ENCODE peak calls at places on chromosomes 13 and 19, in four cellular contexts. One of them, this sample, is unnamed.

GRCh38 chr19:47623151-47623920 is 14.4 kb downstream of the BICRA start:
- DNase-seq in CD4-positive, alpha-beta T cell: no peak
- DNase-seq in PC-9: no peak
- DNase-seq in cardiac muscle cell: no peak
- DNase-seq in this sample: no peak

GRCh38 chr19:30539315-30539714 is 167.1 kb downstream of the ZNF536 start:
- DNase-seq in CD4-positive, alpha-beta T cell: no peak
- DNase-seq in PC-9: no peak
- DNase-seq in cardiac muscle cell: no peak
- DNase-seq in this sample: no peak

GRCh38 chr13:66313408-66313807 is 916.7 kb downstream of the PCDH9 start:
- DNase-seq in CD4-positive, alpha-beta T cell: no peak
- DNase-seq in PC-9: no peak
- DNase-seq in cardiac muscle cell: no peak
- DNase-seq in this sample: no peak

GRCh38 chr13:27839809-27840467 is 47.7 kb downstream of the GSX1 start:
- DNase-seq in CD4-positive, alpha-beta T cell: no peak
- DNase-seq in PC-9: peak
- DNase-seq in cardiac muscle cell: no peak
- DNase-seq in this sample: no peak

GRCh38 chr19:3398114-3398899 is 31.9 kb downstream of the NFIC start:
- DNase-seq in CD4-positive, alpha-beta T cell: no peak
- DNase-seq in PC-9: no peak
- DNase-seq in cardiac muscle cell: peak
- DNase-seq in this sample: no peak

GRCh38 chr13:46961719-46962118 is 64.9 kb upstream of the HTR2A start:
- DNase-seq in CD4-positive, alpha-beta T cell: no peak
- DNase-seq in PC-9: peak
- DNase-seq in cardiac muscle cell: no peak
- DNase-seq in this sample: peak

GRCh38 chr19:39871886-39872866 is 26.0 kb upstream of the FBL start:
- DNase-seq in CD4-positive, alpha-beta T cell: no peak
- DNase-seq in PC-9: no peak
- DNase-seq in cardiac muscle cell: no peak
- DNase-seq in this sample: no peak

GRCh38 chr19:6687117-6687516 is 17.2 kb upstream of the TNFSF14 start:
- DNase-seq in CD4-positive, alpha-beta T cell: no peak
- DNase-seq in PC-9: no peak
- DNase-seq in cardiac muscle cell: no peak
- DNase-seq in this sample: no peak

GRCh38 chr19:3073931-3074595 is 11.8 kb upstream of the TLE5 start:
- DNase-seq in CD4-positive, alpha-beta T cell: no peak
- DNase-seq in PC-9: no peak
- DNase-seq in cardiac muscle cell: no peak
- DNase-seq in this sample: no peak

GRCh38 chr19:18999896-19000620 is 33.3 kb downstream of the SUGP2 start:
- DNase-seq in CD4-positive, alpha-beta T cell: no peak
- DNase-seq in PC-9: no peak
- DNase-seq in cardiac muscle cell: no peak
- DNase-seq in this sample: no peak
- TF ChIP-seq CTCF in CD4-positive, alpha-beta T cell: no peak
- TF ChIP-seq CTCF in PC-9: peak
- TF ChIP-seq CTCF in cardiac muscle cell: peak
- TF ChIP-seq CTCF in this sample: no peak

GRCh38 chr19:12208221-12208620 is 45.3 kb downstream of the ZNF136 start:
- DNase-seq in CD4-positive, alpha-beta T cell: no peak
- DNase-seq in PC-9: no peak
- DNase-seq in cardiac muscle cell: no peak
- DNase-seq in this sample: no peak

GRCh38 chr19:12205296-12205695 is 42.4 kb downstream of the ZNF136 start:
- DNase-seq in CD4-positive, alpha-beta T cell: no peak
- DNase-seq in PC-9: no peak
- DNase-seq in cardiac muscle cell: no peak
- DNase-seq in this sample: no peak

GRCh38 chr19:12198136-12198535 is 35.2 kb downstream of the ZNF136 start:
- DNase-seq in CD4-positive, alpha-beta T cell: no peak
- DNase-seq in PC-9: no peak
- DNase-seq in cardiac muscle cell: no peak
- DNase-seq in this sample: no peak

GRCh38 chr19:12200020-12200419 is 37.1 kb downstream of the ZNF136 start:
- DNase-seq in CD4-positive, alpha-beta T cell: no peak
- DNase-seq in PC-9: no peak
- DNase-seq in cardiac muscle cell: no peak
- DNase-seq in this sample: no peak

GRCh38 chr19:12202250-12202649 is 39.4 kb downstream of the ZNF136 start:
- DNase-seq in CD4-positive, alpha-beta T cell: peak
- DNase-seq in PC-9: peak
- DNase-seq in cardiac muscle cell: peak
- DNase-seq in this sample: no peak
- TF ChIP-seq CTCF in CD4-positive, alpha-beta T cell: peak
- TF ChIP-seq CTCF in PC-9: peak
- TF ChIP-seq CTCF in cardiac muscle cell: peak
- TF ChIP-seq CTCF in this sample: peak

GRCh38 chr13:25371608-25372274 is at the start of gene ATP8A2:
- DNase-seq in CD4-positive, alpha-beta T cell: no peak
- DNase-seq in PC-9: no peak
- DNase-seq in cardiac muscle cell: peak
- DNase-seq in this sample: peak

GRCh38 chr13:25377244-25377962 is 5.6 kb downstream of the ATP8A2 start:
- DNase-seq in CD4-positive, alpha-beta T cell: no peak
- DNase-seq in PC-9: no peak
- DNase-seq in cardiac muscle cell: peak
- DNase-seq in this sample: no peak

GRCh38 chr13:25371158-25371557 is 616 bp upstream of the ATP8A2 start:
- DNase-seq in CD4-positive, alpha-beta T cell: no peak
- DNase-seq in PC-9: no peak
- DNase-seq in cardiac muscle cell: no peak
- DNase-seq in this sample: no peak

GRCh38 chr13:25375727-25376358 is 4.1 kb downstream of the ATP8A2 start:
- DNase-seq in CD4-positive, alpha-beta T cell: peak
- DNase-seq in PC-9: no peak
- DNase-seq in cardiac muscle cell: peak
- DNase-seq in this sample: peak

GRCh38 chr13:25372275-25373081 is 704 bp downstream of the ATP8A2 start:
- DNase-seq in CD4-positive, alpha-beta T cell: no peak
- DNase-seq in PC-9: no peak
- DNase-seq in cardiac muscle cell: peak
- DNase-seq in this sample: no peak
- TF ChIP-seq CTCF in CD4-positive, alpha-beta T cell: no peak
- TF ChIP-seq CTCF in PC-9: no peak
- TF ChIP-seq CTCF in cardiac muscle cell: no peak
- TF ChIP-seq CTCF in this sample: no peak

GRCh38 chr13:34939771-34940170 is 2.3 kb upstream of the NBEA start:
- DNase-seq in CD4-positive, alpha-beta T cell: no peak
- DNase-seq in PC-9: no peak
- DNase-seq in cardiac muscle cell: no peak
- DNase-seq in this sample: no peak
- TF ChIP-seq CTCF in CD4-positive, alpha-beta T cell: no peak
- TF ChIP-seq CTCF in PC-9: no peak
- TF ChIP-seq CTCF in cardiac muscle cell: no peak
- TF ChIP-seq CTCF in this sample: no peak

DNA sequence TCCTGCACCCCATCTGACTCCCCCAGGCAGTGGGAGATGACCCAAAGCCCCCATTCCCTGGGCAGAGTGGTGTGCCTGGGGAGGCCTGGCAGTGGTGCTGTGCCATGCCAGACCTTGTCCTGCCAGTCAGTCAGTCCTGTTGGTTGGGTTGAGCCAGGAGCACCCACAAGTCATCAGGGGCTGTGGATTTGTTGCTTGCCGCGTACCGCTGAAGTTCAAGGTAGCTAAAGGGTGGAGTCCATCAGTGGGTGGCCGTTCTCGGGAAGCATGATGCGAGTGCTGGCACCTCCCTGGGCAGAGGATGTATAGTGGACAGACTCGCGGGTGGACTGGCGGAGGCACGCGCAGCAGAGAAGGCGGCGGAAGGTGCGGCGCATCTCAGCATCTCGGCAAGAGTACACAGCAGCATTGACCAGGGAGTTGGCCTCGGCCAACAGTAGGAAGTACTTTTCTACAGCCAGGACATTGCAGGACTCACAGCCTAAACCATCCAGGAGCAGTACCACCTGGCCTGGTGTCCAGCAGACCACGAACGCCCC is 3.9 kb downstream of the LPAR2 start:
- DNase-seq in CD4-positive, alpha-beta T cell: no peak
- DNase-seq in PC-9: no peak
- DNase-seq in cardiac muscle cell: no peak
- DNase-seq in this sample: no peak
- TF ChIP-seq CTCF in CD4-positive, alpha-beta T cell: no peak
- TF ChIP-seq CTCF in PC-9: no peak
- TF ChIP-seq CTCF in cardiac muscle cell: no peak
- TF ChIP-seq CTCF in this sample: no peak

GRCh38 chr13:110388141-110388943 is 81.3 kb downstream of the COL4A2 start:
- DNase-seq in CD4-positive, alpha-beta T cell: no peak
- DNase-seq in PC-9: peak
- DNase-seq in cardiac muscle cell: no peak
- DNase-seq in this sample: no peak
- TF ChIP-seq CTCF in CD4-positive, alpha-beta T cell: no peak
- TF ChIP-seq CTCF in PC-9: no peak
- TF ChIP-seq CTCF in cardiac muscle cell: no peak
- TF ChIP-seq CTCF in this sample: no peak

GRCh38 chr13:57633141-57633949 is 1.8 kb downstream of the PCDH17 start:
- DNase-seq in CD4-positive, alpha-beta T cell: no peak
- DNase-seq in PC-9: no peak
- DNase-seq in cardiac muscle cell: peak
- DNase-seq in this sample: peak

GRCh38 chr13:57629821-57630235 is 1.7 kb upstream of the PCDH17 start:
- DNase-seq in CD4-positive, alpha-beta T cell: no peak
- DNase-seq in PC-9: no peak
- DNase-seq in cardiac muscle cell: peak
- DNase-seq in this sample: peak

GRCh38 chr13:57630661-57631606 is 610 bp upstream of the PCDH17 start:
- DNase-seq in CD4-positive, alpha-beta T cell: no peak
- DNase-seq in PC-9: no peak
- DNase-seq in cardiac muscle cell: peak
- DNase-seq in this sample: peak

GRCh38 chr13:57632276-57633140 is 964 bp downstream of the PCDH17 start:
- DNase-seq in CD4-positive, alpha-beta T cell: no peak
- DNase-seq in PC-9: no peak
- DNase-seq in cardiac muscle cell: peak
- DNase-seq in this sample: peak

GRCh38 chr13:57631607-57632275 is at the start of gene PCDH17:
- DNase-seq in CD4-positive, alpha-beta T cell: no peak
- DNase-seq in PC-9: no peak
- DNase-seq in cardiac muscle cell: peak
- DNase-seq in this sample: peak
- TF ChIP-seq CTCF in CD4-positive, alpha-beta T cell: no peak
- TF ChIP-seq CTCF in PC-9: no peak
- TF ChIP-seq CTCF in cardiac muscle cell: no peak
- TF ChIP-seq CTCF in this sample: no peak

GRCh38 chr19:4647676-4648644 is 8.6 kb downstream of the TNFAIP8L1 start:
- DNase-seq in CD4-positive, alpha-beta T cell: no peak
- DNase-seq in PC-9: no peak
- DNase-seq in cardiac muscle cell: no peak
- DNase-seq in this sample: peak
- TF ChIP-seq CTCF in CD4-positive, alpha-beta T cell: no peak
- TF ChIP-seq CTCF in PC-9: no peak
- TF ChIP-seq CTCF in cardiac muscle cell: peak
- TF ChIP-seq CTCF in this sample: no peak

GRCh38 chr19:17052439-17052838 is 22.8 kb downstream of the HAUS8 start:
- DNase-seq in CD4-positive, alpha-beta T cell: peak
- DNase-seq in PC-9: peak
- DNase-seq in cardiac muscle cell: peak
- DNase-seq in this sample: no peak
- TF ChIP-seq CTCF in CD4-positive, alpha-beta T cell: no peak
- TF ChIP-seq CTCF in PC-9: peak
- TF ChIP-seq CTCF in cardiac muscle cell: peak
- TF ChIP-seq CTCF in this sample: peak

This sample was measured in GM13976.